ENCODE peak calls at places on chromosome 22, in seven cellular contexts. M, Y, H, B, Z, E and G are unnamed samples. For H3K4me1, the result is how much of the 10 kb centered on the place peaks cover.

GRCh38 chr22:49230194-49230577 is 597.5 kb downstream of the BRD1 start:
- DNase-seq in B (peak), Z (no peak), H (no peak), Y (peak), E (no peak), M (no peak), G (no peak)

GRCh38 chr22:47625531-47626427 is 863.3 kb downstream of the TBC1D22A start:
- DNase-seq in Y (no peak), E (no peak), B (no peak), H (no peak), M (no peak), Z (no peak), G (no peak)

GRCh38 chr22:28940441-28940840 is 57.1 kb downstream of the ZNRF3 start:
- DNase-seq in H (no peak), E (no peak), B (no peak), M (no peak), Y (no peak), Z (no peak), G (no peak)

GRCh38 chr22:25282671-25283561 is 63.5 kb downstream of the CRYBB2 start:
- DNase-seq in B (peak), E (no peak), H (no peak), Z (no peak), Y (no peak), M (no peak), G (no peak)

GRCh38 chr22:48357961-48358360 is 1469.7 kb downstream of the BRD1 start:
- DNase-seq in Z (no peak), M (no peak), Y (no peak), H (no peak), E (no peak), B (no peak), G (no peak)

GRCh38 chr22:17726561-17727243 is 47.6 kb downstream of the BID start:
- DNase-seq in Z (no peak), B (no peak), H (no peak), E (no peak), Y (no peak), M (no peak), G (no peak)

GRCh38 chr22:29563652-29564460 is 10.3 kb upstream of the THOC5 start:
- DNase-seq in Z (no peak), B (no peak), M (no peak), E (no peak), H (no peak), Y (no peak), G (no peak)

GRCh38 chr22:24578355-24579241 is 14.3 kb downstream of the LRRC75B start:
- DNase-seq in Y (no peak), B (no peak), E (no peak), Z (no peak), M (no peak), H (no peak), G (no peak)

GRCh38 chr22:30186048-30186447 is 60.5 kb downstream of the LIF start:
- DNase-seq in H (no peak), E (no peak), M (no peak), Y (no peak), B (no peak), Z (no peak), G (no peak)

GRCh38 chr22:29938285-29938693 is 55.3 kb downstream of the MTMR3 start:
- DNase-seq in B (no peak), E (no peak), Z (no peak), H (no peak), Y (no peak), M (no peak), G (no peak)

GRCh38 chr22:26536762-26537134 is 24.5 kb upstream of the TFIP11 start:
- DNase-seq in Z (no peak), M (no peak), Y (no peak), E (no peak), B (no peak), H (no peak), G (no peak)

GRCh38 chr22:20093437-20093836 is 13.4 kb downstream of the DGCR8 start:
- DNase-seq in E (no peak), Y (no peak), H (peak), M (no peak), B (no peak), Z (no peak), G (no peak)

GRCh38 chr22:35582861-35583670 is 34.1 kb downstream of the MB start:
- DNase-seq in M (no peak), Y (no peak), Z (peak), H (peak), B (peak), E (peak), G (peak)

GRCh38 chr22:17422736-17423343 is 53.6 kb downstream of the CECR2 start:
- DNase-seq in Z (no peak), E (no peak), Y (no peak), M (no peak), B (no peak), H (no peak), G (no peak)

GRCh38 chr22:49024775-49025440 is 802.8 kb downstream of the BRD1 start:
- DNase-seq in M (no peak), Z (no peak), B (no peak), E (no peak), H (no peak), Y (peak), G (no peak)

GRCh38 chr22:29346659-29347058 is 31.2 kb upstream of the RASL10A start:
- DNase-seq in Y (no peak), B (no peak), Z (no peak), H (peak), E (no peak), M (no peak), G (no peak)

GRCh38 chr22:48254311-48254873 is 1491.9 kb downstream of the TBC1D22A start:
- DNase-seq in E (no peak), Z (no peak), B (no peak), M (no peak), Y (no peak), H (no peak), G (peak)

GRCh38 chr22:20636075-20636812 is 128.8 kb downstream of the MED15 start:
- DNase-seq in E (no peak), M (no peak), H (no peak), Y (no peak), Z (no peak), B (no peak), G (no peak)

DNA sequence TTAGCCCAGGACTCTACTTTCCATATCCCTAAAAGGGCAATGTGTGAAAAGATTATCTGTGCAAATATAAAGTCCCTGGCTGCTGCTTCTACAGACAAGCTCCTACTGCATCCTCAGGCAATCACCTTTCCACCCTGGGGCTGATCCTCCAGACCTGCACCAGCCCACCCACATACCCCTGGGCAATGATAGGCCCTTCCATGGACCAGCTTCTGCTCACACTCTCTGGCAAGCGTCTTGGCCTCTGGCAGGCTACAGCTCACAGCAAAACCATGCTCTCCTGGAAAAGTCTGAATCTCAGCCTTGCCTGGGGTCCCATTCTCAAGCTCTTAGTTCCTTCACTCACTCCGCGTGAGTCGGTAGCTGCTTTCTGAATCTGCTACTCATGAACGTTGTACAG is 69.5 kb downstream of the IGLL5 start:
- DNase-seq in Y (no peak), H (no peak), M (no peak), E (no peak), Z (no peak), B (no peak), G (no peak)
- H3K4me1 ChIP-seq in Y (under half), H (under half), M (under half), E (under half), Z (under half), B (under half), G (under half)

GRCh38 chr22:43847376-43848289 is 14.7 kb downstream of the SULT4A1 start:
- DNase-seq in M (peak), H (no peak), Y (peak), E (no peak), Z (no peak), B (no peak), G (no peak)

GRCh38 chr22:43844560-43845545 is 17.5 kb downstream of the SULT4A1 start:
- DNase-seq in H (no peak), Z (no peak), E (no peak), M (no peak), Y (no peak), B (no peak), G (no peak)

GRCh38 chr22:43846966-43847365 is 15.3 kb downstream of the SULT4A1 start:
- DNase-seq in H (no peak), Z (no peak), Y (no peak), B (no peak), E (no peak), M (no peak), G (no peak)

GRCh38 chr22:43843783-43844530 is 18.4 kb downstream of the SULT4A1 start:
- DNase-seq in H (no peak), M (no peak), Z (no peak), Y (no peak), E (no peak), B (no peak), G (no peak)

GRCh38 chr22:43845981-43846380 is 16.3 kb downstream of the SULT4A1 start:
- DNase-seq in Z (no peak), H (no peak), E (no peak), M (no peak), Y (peak), B (no peak), G (no peak)
- TF ChIP-seq EP300 in Z (no peak), H (no peak), E (no peak), M (no peak), Y (no peak), B (no peak), G (no peak)

GRCh38 chr22:32847067-32847491 is 45.6 kb downstream of the TIMP3 start:
- DNase-seq in B (no peak), M (no peak), Z (no peak), H (no peak), Y (peak), E (no peak), G (no peak)

GRCh38 chr22:32848226-32848625 is 46.7 kb downstream of the TIMP3 start:
- DNase-seq in M (no peak), Y (no peak), H (no peak), Z (no peak), B (no peak), E (no peak), G (no peak)

GRCh38 chr22:32850157-32850556 is 48.7 kb downstream of the TIMP3 start:
- DNase-seq in M (no peak), H (no peak), E (no peak), Z (no peak), B (no peak), Y (no peak), G (no peak)

GRCh38 chr22:32850591-32851517 is 49.3 kb downstream of the TIMP3 start:
- DNase-seq in Y (peak), E (no peak), Z (peak), H (peak), B (no peak), M (peak), G (peak)

DNA sequence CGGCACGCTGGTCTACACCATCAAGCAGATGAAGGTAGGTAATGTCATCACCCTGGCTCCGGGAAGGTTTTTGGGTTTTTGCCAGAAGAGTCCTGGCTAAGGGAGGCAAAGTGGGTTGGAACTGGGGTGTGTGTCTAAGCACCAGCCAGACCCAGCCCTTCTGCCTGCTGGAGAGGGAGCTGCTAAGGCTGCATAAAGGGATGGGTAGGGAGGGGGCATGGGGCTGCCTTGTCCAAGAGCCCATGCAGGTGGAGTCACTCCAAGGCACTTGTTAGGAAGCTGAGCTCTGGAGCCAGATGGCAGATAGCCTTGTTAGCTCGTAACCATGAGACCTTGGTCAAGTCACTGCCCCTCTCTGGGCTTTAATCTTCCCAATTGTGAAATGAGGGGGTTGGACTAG is 48.0 kb downstream of the TIMP3 start:
- DNase-seq in M (no peak), Z (no peak), B (no peak), E (no peak), Y (no peak), H (no peak), G (no peak)
- H3K4me1 ChIP-seq in M (under half), Z (under half), B (under half), E (under half), Y (half or more), H (half or more), G (under half)

GRCh38 chr22:40660725-40661124 is 18.6 kb upstream of the MCHR1 start:
- DNase-seq in Z (no peak), B (no peak), M (no peak), E (no peak), Y (no peak), H (no peak), G (no peak)
- TF ChIP-seq EP300 in Z (no peak), B (no peak), M (no peak), E (no peak), Y (no peak), H (no peak), G (no peak)